ENCODE peak calls at places on chromosomes 6 and 20, in seven cellular contexts. B is astrocyte of the spinal cord, Z is brain microvascular endothelial cell, Y is HFF-Myc, M is AG09309, I is spleen, F is AG10803. W is an unnamed sample.

GRCh38 chr6:84804720-84805119 is 40.3 kb upstream of the TBX18 start:
- DNase-seq in I (no peak), Z (peak; percentile 40), Y (no peak), M (no peak), B (peak; percentile 60), F (peak; percentile 4), W (no peak)

GRCh38 chr6:91299544-91300491 is 712.9 kb upstream of the MAP3K7 start:
- DNase-seq in I (no peak), F (no peak), Z (peak; percentile 91), Y (no peak), B (peak; percentile 98), M (no peak), W (peak; percentile 44)

GRCh38 chr6:145310116-145310515 is 425.2 kb downstream of the EPM2A start:
- DNase-seq in M (peak; percentile 24), Z (no peak), I (no peak), Y (no peak), B (peak; percentile 8), F (peak; percentile 82), W (peak; percentile 57)

GRCh38 chr6:136225496-136225895 is 24.6 kb downstream of the MTFR2 start:
- DNase-seq in Z (no peak), I (no peak), B (no peak), M (no peak), F (no peak), Y (no peak), W (no peak)

GRCh38 chr6:19024737-19025136 is 637.6 kb downstream of the RNF144B start:
- DNase-seq in I (no peak), Y (no peak), Z (peak; percentile 72), M (no peak), F (peak; percentile 15), B (peak; percentile 31), W (no peak)

GRCh38 chr6:118725944-118726343 is 74.6 kb upstream of the CEP85L start:
- DNase-seq in Y (no peak), I (no peak), B (no peak), F (no peak), M (no peak), Z (no peak), W (no peak)

GRCh38 chr6:120805267-120805666 is 529.0 kb downstream of the TBC1D32 start:
- DNase-seq in I (no peak), M (no peak), B (peak; percentile 52), F (no peak), Y (no peak), Z (no peak), W (no peak)

GRCh38 chr20:36855241-36855657 is 20.7 kb upstream of the TLDC2 start:
- DNase-seq in Y (no peak), M (no peak), Z (no peak), B (no peak), I (no peak), F (no peak), W (no peak)

GRCh38 chr6:4788953-4789584 is 12.9 kb downstream of the CDYL start:
- DNase-seq in B (no peak), Y (no peak), I (peak; percentile 87), F (no peak), M (no peak), Z (no peak), W (no peak)

GRCh38 chr6:41917528-41917927 is 3.4 kb downstream of the MED20 start:
- DNase-seq in B (peak; percentile 94), Z (peak; percentile 90), F (peak; percentile 94), I (no peak), M (peak; percentile 79), Y (peak; percentile 70), W (peak; percentile 79)

GRCh38 chr6:112269979-112270378 is 15.6 kb upstream of the LAMA4 start:
- DNase-seq in B (no peak), Z (no peak), M (no peak), Y (no peak), F (no peak), I (no peak), W (no peak)

GRCh38 chr6:111759836-111760785 is 113.1 kb downstream of the FYN start:
- DNase-seq in I (no peak), M (peak; percentile 63), Y (no peak), Z (peak; percentile 88), F (peak; percentile 91), B (peak; percentile 84), W (peak; percentile 88)

GRCh38 chr6:56724455-56724854 is 81.8 kb upstream of the DST start:
- DNase-seq in Z (peak; percentile 78), B (peak; percentile 59), F (peak; percentile 70), Y (no peak), I (no peak), M (peak; percentile 20), W (no peak)

GRCh38 chr20:49237531-49237930 is 18.3 kb downstream of the DDX27 start:
- DNase-seq in Y (no peak), Z (no peak), F (no peak), I (no peak), B (no peak), M (no peak), W (no peak)

GRCh38 chr6:7505196-7505699 is 36.2 kb upstream of the DSP start:
- DNase-seq in I (no peak), F (peak; percentile 86), B (peak; percentile 68), Z (peak; percentile 85), Y (peak; percentile 20), M (peak; percentile 64), W (peak; percentile 49)

GRCh38 chr6:45930419-45931059 is 85.1 kb downstream of the CLIC5 start:
- DNase-seq in M (no peak), Y (peak; percentile 19), Z (peak; percentile 60), B (peak; percentile 71), I (peak; percentile 80), F (peak; percentile 56), W (no peak)

GRCh38 chr20:21104921-21105320 is 1.2 kb downstream of the LINC00237 start:
- DNase-seq in Z (no peak), Y (no peak), I (no peak), B (no peak), M (no peak), F (no peak), W (no peak)

DNA sequence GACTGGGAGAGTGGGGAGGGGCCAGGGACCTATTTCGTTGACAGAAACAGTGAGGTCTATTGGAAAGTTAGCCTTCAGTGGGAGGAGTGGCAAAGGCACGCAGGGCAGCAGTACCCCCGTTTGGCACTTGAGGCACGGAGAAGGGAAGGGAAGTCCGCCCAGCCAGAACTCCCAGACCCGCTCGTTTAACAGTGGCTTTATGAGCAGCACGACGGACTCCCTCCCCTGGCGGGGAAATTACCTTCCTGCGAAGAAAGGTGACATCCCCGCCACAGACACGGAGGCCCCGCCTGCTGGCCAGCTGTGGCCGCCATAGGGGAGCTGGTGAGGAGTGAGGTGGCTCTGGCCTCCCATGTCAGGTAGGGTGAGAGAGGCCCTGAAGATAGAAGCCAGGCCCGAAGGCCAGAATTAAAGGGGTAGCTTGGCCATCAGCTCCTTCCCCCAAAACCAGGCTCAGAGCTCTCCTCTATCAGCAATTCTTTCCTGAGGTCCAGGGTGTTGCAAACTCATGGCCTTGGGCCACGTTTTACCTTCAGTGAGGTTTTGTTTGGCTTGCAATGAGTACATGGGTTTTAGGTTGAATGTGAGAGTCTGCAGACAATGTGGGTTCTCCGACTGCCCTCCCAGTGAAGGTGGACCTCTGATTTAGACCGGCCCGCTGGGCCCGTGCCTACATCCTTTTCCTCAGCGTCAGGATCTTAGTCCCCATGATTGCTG is 123.7 kb downstream of the MRPL14 start:
- DNase-seq in I (peak; percentile 74), F (no peak), Z (no peak), Y (no peak), M (no peak), B (no peak), W (no peak)
- TF ChIP-seq CTCF in I (no peak), F (no peak), Z (no peak), Y (no peak), M (peak; percentile 3), B (no peak), W (no peak)

GRCh38 chr6:29974901-29975560 is 32.7 kb downstream of the HLA-A start:
- DNase-seq in B (no peak), Z (no peak), I (no peak), M (no peak), F (no peak), Y (no peak), W (no peak)
- H3K4me3 ChIP-seq in B (no peak overlapping the region), Z (no peak overlapping the region), I (no peak overlapping the region), M (no peak overlapping the region), F (peak overlapping the region; percentile 7), Y (peak overlapping the region; percentile 49), W (no peak overlapping the region)

GRCh38 chr20:34579191-34579661 is 20.7 kb downstream of the MAP1LC3A start:
- DNase-seq in B (peak; percentile 82), Y (peak; percentile 42), Z (peak; percentile 77), I (no peak), F (peak; percentile 78), M (peak; percentile 60), W (no peak)
- TF ChIP-seq CTCF in B (peak; percentile 87), Y (peak; percentile 74), Z (peak; percentile 85), I (no peak), F (peak; percentile 81), M (peak; percentile 87), W (peak; percentile 73)

GRCh38 chr6:132496519-132497180 is 16.3 kb downstream of the STX7 start:
- DNase-seq in M (no peak), Y (no peak), B (no peak), I (no peak), Z (no peak), F (no peak), W (no peak)
- H3K4me3 ChIP-seq in M (no peak overlapping the region), Y (no peak overlapping the region), B (no peak overlapping the region), I (no peak overlapping the region), Z (no peak overlapping the region), F (no peak overlapping the region), W (no peak overlapping the region)

GRCh38 chr20:59743767-59744485 is 139.6 kb downstream of the PHACTR3 start:
- DNase-seq in I (no peak), Z (no peak), B (no peak), Y (no peak), M (no peak), F (peak; percentile 22), W (no peak)
- TF ChIP-seq CTCF in I (no peak), Z (no peak), B (no peak), Y (no peak), M (no peak), F (peak; percentile 7), W (no peak)

W was measured in AG04449.